ENCODE peak calls at places on chromosomes 1 and 21, in nine cellular contexts. K, T, X, R, H, A, V, B and L are unnamed samples.

GRCh38 chr1:15171271-15171908 is 17.8 kb downstream of the TMEM51 start:
- DNase-seq in A (no peak), B (no peak), X (no peak), T (no peak), V (no peak), K (no peak), R (no peak), H (no peak), L (no peak)

GRCh38 chr1:233518344-233518743 is 95.6 kb upstream of the KCNK1 start:
- DNase-seq in K (no peak), H (no peak), X (no peak), T (peak; percentile 13), B (peak; percentile 11), A (no peak), V (no peak), R (peak; percentile 48), L (no peak)

GRCh38 chr1:218347713-218348627 is 2.8 kb downstream of the TGFB2 start:
- DNase-seq in X (no peak), A (no peak), K (no peak), H (no peak), B (peak; percentile 77), R (peak; percentile 11), T (peak; percentile 90), V (no peak), L (no peak)

GRCh38 chr1:116020668-116021272 is 44.5 kb downstream of the SLC22A15 start:
- DNase-seq in X (no peak), R (peak; percentile 68), K (no peak), T (peak; percentile 50), A (peak; percentile 5), V (peak; percentile 23), B (peak; percentile 76), H (peak; percentile 11), L (no peak)

GRCh38 chr1:56304975-56305374 is 274.4 kb downstream of the PLPP3 start:
- DNase-seq in K (no peak), T (no peak), R (no peak), H (no peak), X (no peak), A (no peak), B (peak; percentile 88), V (no peak), L (no peak)

GRCh38 chr1:35564884-35565741 is 7.5 kb downstream of the NCDN start:
- DNase-seq in B (no peak), X (no peak), T (no peak), R (no peak), V (no peak), A (no peak), K (no peak), H (no peak), L (no peak)

GRCh38 chr1:167105841-167106461 is 12.1 kb downstream of the STYXL2 start:
- DNase-seq in H (no peak), T (no peak), K (no peak), A (no peak), V (no peak), R (no peak), X (no peak), B (no peak), L (no peak)

GRCh38 chr21:34198232-34199120 is 125.1 kb downstream of the MRPS6 start:
- DNase-seq in R (no peak), V (no peak), K (no peak), A (no peak), T (no peak), H (no peak), X (peak; percentile 40), B (no peak), L (no peak)

GRCh38 chr1:59128784-59129227 is 168.1 kb upstream of the FGGY start:
- DNase-seq in A (peak; percentile 40), K (no peak), R (no peak), T (peak; percentile 68), H (peak; percentile 92), B (peak; percentile 65), X (no peak), V (peak; percentile 67), L (no peak)

GRCh38 chr1:174114788-174115448 is 44.4 kb upstream of the RABGAP1L start:
- DNase-seq in A (no peak), T (peak; percentile 36), K (no peak), R (peak; percentile 74), B (peak; percentile 68), H (peak; percentile 11), X (no peak), V (peak; percentile 24), L (no peak)

GRCh38 chr1:150976879-150977694 is 2.5 kb upstream of the CERS2 start:
- DNase-seq in R (no peak), T (no peak), V (no peak), A (no peak), H (no peak), B (no peak), X (no peak), K (no peak), L (peak; percentile 21)

GRCh38 chr1:227270554-227270953 is 47.7 kb downstream of the CDC42BPA start:
- DNase-seq in T (no peak), X (no peak), R (no peak), V (no peak), A (no peak), K (no peak), H (no peak), B (peak; percentile 34), L (no peak)

GRCh38 chr1:248239478-248239877 is 8.3 kb downstream of the OR2M4 start:
- DNase-seq in X (no peak), R (no peak), V (no peak), H (no peak), T (no peak), K (no peak), A (no peak), B (no peak), L (no peak)

GRCh38 chr1:202716654-202717053 is 6.4 kb upstream of the SYT2 start:
- DNase-seq in H (no peak), A (no peak), X (no peak), T (no peak), K (no peak), R (no peak), V (no peak), B (no peak), L (no peak)

GRCh38 chr1:198761859-198762616 is 123.2 kb downstream of the PTPRC start:
- DNase-seq in R (no peak), T (no peak), B (no peak), K (no peak), H (no peak), X (no peak), A (no peak), V (no peak), L (no peak)

GRCh38 chr1:56958526-56958925 is 7.3 kb downstream of the C8B start:
- DNase-seq in K (no peak), H (no peak), A (peak; percentile 37), B (peak; percentile 49), V (peak; percentile 49), X (no peak), T (no peak), R (peak; percentile 78), L (no peak)